ENCODE peak calls at places on chromosomes 16 and 17, in eight cellular contexts. One of them, this sample, is unnamed.

GRCh38 chr17:63988741-63989621 is 9.2 kb upstream of the PRR29 start:
- DNase-seq in heart right ventricle: no peak
- DNase-seq in right atrium auricular region: no peak
- DNase-seq in lung: no peak
- DNase-seq in AG10803: peak
- DNase-seq in IMR-90: no peak
- DNase-seq in stomach: no peak
- DNase-seq in ascending aorta: no peak
- DNase-seq in this sample: no peak

GRCh38 chr17:45342306-45342705 is 25.5 kb upstream of the MAP3K14 start:
- DNase-seq in stomach: no peak
- DNase-seq in AG10803: no peak
- DNase-seq in heart right ventricle: no peak
- DNase-seq in lung: no peak
- DNase-seq in ascending aorta: no peak
- DNase-seq in right atrium auricular region: no peak
- DNase-seq in IMR-90: no peak
- DNase-seq in this sample: no peak

GRCh38 chr16:69195371-69196029 is 8.5 kb downstream of the SNTB2 start:
- DNase-seq in IMR-90: no peak
- DNase-seq in heart right ventricle: no peak
- DNase-seq in right atrium auricular region: peak
- DNase-seq in AG10803: no peak
- DNase-seq in lung: no peak
- DNase-seq in ascending aorta: no peak
- DNase-seq in stomach: no peak
- DNase-seq in this sample: no peak

GRCh38 chr16:88968589-88969280 is 8.3 kb downstream of the CBFA2T3 start:
- DNase-seq in AG10803: no peak
- DNase-seq in right atrium auricular region: no peak
- DNase-seq in IMR-90: no peak
- DNase-seq in lung: no peak
- DNase-seq in stomach: no peak
- DNase-seq in ascending aorta: no peak
- DNase-seq in heart right ventricle: peak
- DNase-seq in this sample: no peak

GRCh38 chr17:32819035-32819434 is 57.9 kb downstream of the MYO1D start:
- DNase-seq in stomach: no peak
- DNase-seq in heart right ventricle: no peak
- DNase-seq in ascending aorta: no peak
- DNase-seq in IMR-90: no peak
- DNase-seq in AG10803: peak
- DNase-seq in right atrium auricular region: no peak
- DNase-seq in lung: no peak
- DNase-seq in this sample: peak

GRCh38 chr17:68197091-68197996 is 50.5 kb upstream of the AMZ2 start:
- DNase-seq in heart right ventricle: no peak
- DNase-seq in right atrium auricular region: no peak
- DNase-seq in IMR-90: no peak
- DNase-seq in ascending aorta: no peak
- DNase-seq in lung: no peak
- DNase-seq in AG10803: no peak
- DNase-seq in stomach: no peak
- DNase-seq in this sample: no peak

GRCh38 chr16:27169511-27170071 is 33.7 kb upstream of the KDM8 start:
- DNase-seq in AG10803: peak
- DNase-seq in heart right ventricle: no peak
- DNase-seq in right atrium auricular region: no peak
- DNase-seq in stomach: peak
- DNase-seq in lung: no peak
- DNase-seq in ascending aorta: no peak
- DNase-seq in IMR-90: peak
- DNase-seq in this sample: no peak

GRCh38 chr16:78437352-78437968 is 338.0 kb downstream of the WWOX start:
- DNase-seq in stomach: peak
- DNase-seq in heart right ventricle: no peak
- DNase-seq in IMR-90: peak
- DNase-seq in AG10803: peak
- DNase-seq in lung: no peak
- DNase-seq in ascending aorta: no peak
- DNase-seq in right atrium auricular region: no peak
- DNase-seq in this sample: no peak

GRCh38 chr17:80717661-80718060 is 173.0 kb downstream of the RPTOR start:
- DNase-seq in heart right ventricle: no peak
- DNase-seq in IMR-90: no peak
- DNase-seq in ascending aorta: no peak
- DNase-seq in AG10803: no peak
- DNase-seq in stomach: no peak
- DNase-seq in lung: no peak
- DNase-seq in right atrium auricular region: no peak
- DNase-seq in this sample: no peak

GRCh38 chr17:14337596-14338079 is 36.8 kb downstream of the HS3ST3B1 start:
- DNase-seq in AG10803: no peak
- DNase-seq in stomach: no peak
- DNase-seq in lung: no peak
- DNase-seq in IMR-90: no peak
- DNase-seq in ascending aorta: no peak
- DNase-seq in heart right ventricle: no peak
- DNase-seq in right atrium auricular region: no peak
- DNase-seq in this sample: no peak

GRCh38 chr17:49814781-49815496 is 26.5 kb downstream of the KAT7 start:
- DNase-seq in stomach: no peak
- DNase-seq in AG10803: no peak
- DNase-seq in heart right ventricle: no peak
- DNase-seq in right atrium auricular region: no peak
- DNase-seq in IMR-90: no peak
- DNase-seq in lung: no peak
- DNase-seq in ascending aorta: no peak
- DNase-seq in this sample: no peak

GRCh38 chr16:278863-279366 is 1.5 kb upstream of the ARHGDIG start:
- DNase-seq in ascending aorta: no peak
- DNase-seq in IMR-90: peak
- DNase-seq in AG10803: no peak
- DNase-seq in right atrium auricular region: no peak
- DNase-seq in heart right ventricle: no peak
- DNase-seq in lung: peak
- DNase-seq in stomach: peak
- DNase-seq in this sample: no peak

GRCh38 chr17:38917259-38917658 is 8.2 kb upstream of the LASP1NB start:
- DNase-seq in lung: no peak
- DNase-seq in AG10803: no peak
- DNase-seq in ascending aorta: no peak
- DNase-seq in stomach: no peak
- DNase-seq in right atrium auricular region: no peak
- DNase-seq in heart right ventricle: no peak
- DNase-seq in IMR-90: no peak
- DNase-seq in this sample: no peak

GRCh38 chr17:63274156-63274555 is 171.9 kb downstream of the CYB561 start:
- DNase-seq in ascending aorta: no peak
- DNase-seq in lung: no peak
- DNase-seq in heart right ventricle: peak
- DNase-seq in stomach: no peak
- DNase-seq in right atrium auricular region: no peak
- DNase-seq in AG10803: peak
- DNase-seq in IMR-90: peak
- DNase-seq in this sample: no peak

GRCh38 chr16:16010194-16010593 is 60.8 kb downstream of the ABCC1 start:
- DNase-seq in right atrium auricular region: no peak
- DNase-seq in stomach: no peak
- DNase-seq in ascending aorta: no peak
- DNase-seq in AG10803: no peak
- DNase-seq in lung: no peak
- DNase-seq in IMR-90: no peak
- DNase-seq in heart right ventricle: no peak
- DNase-seq in this sample: no peak

GRCh38 chr17:81420769-81421462 is 25.7 kb downstream of the BAHCC1 start:
- DNase-seq in AG10803: peak
- DNase-seq in heart right ventricle: peak
- DNase-seq in IMR-90: peak
- DNase-seq in stomach: peak
- DNase-seq in lung: no peak
- DNase-seq in ascending aorta: no peak
- DNase-seq in right atrium auricular region: no peak
- DNase-seq in this sample: no peak

GRCh38 chr17:19553036-19553435 is 19.4 kb downstream of the SLC47A1 start:
- DNase-seq in lung: no peak
- DNase-seq in stomach: no peak
- DNase-seq in IMR-90: no peak
- DNase-seq in heart right ventricle: no peak
- DNase-seq in ascending aorta: no peak
- DNase-seq in right atrium auricular region: no peak
- DNase-seq in AG10803: no peak
- DNase-seq in this sample: no peak

DNA sequence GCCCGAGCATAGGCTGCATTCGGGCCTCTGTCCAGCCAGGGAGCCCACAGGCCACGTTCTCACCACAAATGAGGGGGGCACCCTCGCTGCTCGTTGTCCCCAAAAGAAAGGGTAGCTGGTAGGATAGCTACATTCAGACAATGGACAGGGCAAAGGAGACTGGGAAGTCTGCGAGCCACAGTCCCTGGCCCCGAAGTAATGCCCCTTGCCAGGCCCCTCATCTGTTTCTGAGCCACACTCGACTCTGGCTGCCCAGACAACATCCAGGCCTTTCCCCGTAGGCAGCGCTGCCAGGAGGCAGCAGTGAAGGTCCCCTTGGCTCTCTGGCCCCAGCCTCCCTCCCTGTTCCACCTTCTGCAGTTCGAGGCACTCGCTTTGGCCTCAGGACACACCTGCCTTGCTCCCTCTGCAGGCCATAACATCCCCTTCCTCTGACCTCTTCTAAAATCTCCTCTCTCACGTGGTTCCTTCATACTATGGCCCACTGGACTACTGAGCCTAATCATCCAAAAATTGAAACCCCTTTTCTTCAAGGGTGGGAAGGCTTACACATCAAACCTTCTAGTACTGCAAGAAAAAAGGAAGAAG is 12.2 kb downstream of the AIPL1 start:
- DNase-seq in right atrium auricular region: no peak
- DNase-seq in IMR-90: no peak
- DNase-seq in AG10803: no peak
- DNase-seq in lung: no peak
- DNase-seq in ascending aorta: no peak
- DNase-seq in heart right ventricle: no peak
- DNase-seq in stomach: no peak
- DNase-seq in this sample: no peak
- TF ChIP-seq CTCF in right atrium auricular region: no peak
- TF ChIP-seq CTCF in IMR-90: no peak
- TF ChIP-seq CTCF in AG10803: no peak
- TF ChIP-seq CTCF in lung: no peak
- TF ChIP-seq CTCF in ascending aorta: no peak
- TF ChIP-seq CTCF in heart right ventricle: no peak
- TF ChIP-seq CTCF in stomach: no peak
- TF ChIP-seq CTCF in this sample: no peak

GRCh38 chr17:1644493-1645206 is 882 bp downstream of the SCARF1 start:
- DNase-seq in AG10803: peak
- DNase-seq in right atrium auricular region: no peak
- DNase-seq in stomach: no peak
- DNase-seq in ascending aorta: no peak
- DNase-seq in heart right ventricle: no peak
- DNase-seq in lung: no peak
- DNase-seq in IMR-90: peak
- DNase-seq in this sample: no peak
- TF ChIP-seq CTCF in AG10803: no peak
- TF ChIP-seq CTCF in right atrium auricular region: no peak
- TF ChIP-seq CTCF in stomach: no peak
- TF ChIP-seq CTCF in ascending aorta: no peak
- TF ChIP-seq CTCF in heart right ventricle: no peak
- TF ChIP-seq CTCF in lung: no peak
- TF ChIP-seq CTCF in IMR-90: no peak
- TF ChIP-seq CTCF in this sample: no peak

DNA sequence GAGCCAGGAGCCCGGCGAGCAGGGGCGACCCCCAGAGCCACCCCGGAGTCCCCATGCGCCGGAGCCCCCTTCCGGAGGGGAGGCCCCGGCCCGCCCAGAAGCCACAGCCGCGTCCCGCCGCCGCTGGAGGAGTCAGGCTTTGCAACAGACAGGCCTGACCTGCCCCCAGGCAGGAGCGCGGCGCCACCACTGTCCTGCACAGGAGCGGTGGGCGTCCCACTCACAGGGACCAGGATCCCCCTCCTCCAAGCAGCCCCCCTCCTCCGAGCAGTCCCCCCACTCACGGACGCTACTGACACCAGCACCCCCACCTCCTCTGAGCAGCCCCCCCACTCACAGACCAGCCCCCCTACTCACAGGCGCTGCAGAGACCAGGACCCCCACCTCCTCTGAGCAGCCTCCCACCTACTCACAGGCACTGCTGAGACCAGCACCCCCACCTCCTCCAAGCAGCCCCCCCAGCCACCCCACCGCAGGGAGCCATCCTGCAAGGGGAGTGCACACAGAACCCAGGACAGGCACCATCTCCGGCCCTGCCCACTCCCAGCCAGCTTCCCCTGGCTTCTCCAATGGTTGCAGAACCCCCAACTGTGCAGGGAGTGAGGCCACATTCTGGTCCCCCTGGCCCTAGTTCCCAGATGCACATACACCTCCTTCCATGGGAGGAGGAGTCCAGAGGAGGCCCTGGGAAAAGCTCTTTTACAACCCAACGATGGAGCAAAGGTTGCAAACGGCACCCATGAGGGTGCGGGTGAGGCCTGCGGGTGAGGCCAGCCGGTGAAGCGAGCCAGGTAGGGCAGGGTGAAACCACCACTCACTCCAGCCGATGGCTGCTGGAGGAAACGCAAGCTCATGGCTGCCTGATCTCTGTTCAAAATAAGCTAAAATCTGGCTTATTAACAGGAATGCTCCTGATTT is 69.9 kb downstream of the ABR start:
- DNase-seq in IMR-90: no peak
- DNase-seq in ascending aorta: no peak
- DNase-seq in stomach: peak
- DNase-seq in heart right ventricle: peak
- DNase-seq in right atrium auricular region: no peak
- DNase-seq in AG10803: no peak
- DNase-seq in lung: no peak
- DNase-seq in this sample: no peak
- TF ChIP-seq CTCF in IMR-90: no peak
- TF ChIP-seq CTCF in ascending aorta: no peak
- TF ChIP-seq CTCF in stomach: no peak
- TF ChIP-seq CTCF in heart right ventricle: peak
- TF ChIP-seq CTCF in right atrium auricular region: no peak
- TF ChIP-seq CTCF in AG10803: peak
- TF ChIP-seq CTCF in lung: no peak
- TF ChIP-seq CTCF in this sample: no peak

DNA sequence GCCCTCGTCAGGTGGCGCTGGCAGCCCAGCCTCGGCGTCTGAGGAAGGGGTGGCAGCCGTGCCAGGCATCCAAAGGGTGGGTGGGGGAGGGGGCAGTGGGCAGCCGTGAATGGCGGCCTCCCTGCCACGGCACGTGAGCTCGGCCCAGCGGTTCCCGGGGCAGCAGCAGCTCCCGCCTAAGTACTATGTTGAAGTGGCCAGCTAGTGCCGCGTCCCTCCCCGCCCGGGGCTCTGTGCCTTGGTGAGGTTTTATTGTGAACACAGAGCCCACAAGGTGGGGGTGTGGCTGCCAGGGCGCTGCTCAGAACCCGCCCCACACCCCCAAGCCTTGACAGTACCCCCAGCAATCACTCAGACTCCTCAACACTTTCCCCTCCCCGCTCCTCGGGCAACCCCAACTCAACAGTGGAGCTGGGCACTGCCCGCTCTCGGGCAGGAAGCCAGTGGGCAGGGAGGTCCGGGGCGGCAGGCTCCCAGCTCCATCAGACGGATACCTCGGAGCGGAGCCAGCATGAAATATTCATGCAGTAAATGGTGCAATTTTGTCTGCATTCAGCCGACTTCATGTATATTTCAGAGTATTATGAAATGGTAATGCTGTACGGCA is 80.4 kb downstream of the ENGASE start:
- DNase-seq in AG10803: no peak
- DNase-seq in heart right ventricle: no peak
- DNase-seq in stomach: no peak
- DNase-seq in ascending aorta: no peak
- DNase-seq in right atrium auricular region: no peak
- DNase-seq in lung: no peak
- DNase-seq in IMR-90: no peak
- DNase-seq in this sample: no peak
- TF ChIP-seq CTCF in AG10803: no peak
- TF ChIP-seq CTCF in heart right ventricle: no peak
- TF ChIP-seq CTCF in stomach: no peak
- TF ChIP-seq CTCF in ascending aorta: no peak
- TF ChIP-seq CTCF in right atrium auricular region: no peak
- TF ChIP-seq CTCF in lung: no peak
- TF ChIP-seq CTCF in IMR-90: no peak
- TF ChIP-seq CTCF in this sample: no peak